ENCODE peak calls at places on chromosomes 7 and 10, in nine cellular contexts. B, T, L, R, H, Y, F, N and Z are unnamed samples.

GRCh38 chr10:102452672-102453340 is 1.5 kb upstream of the C10orf95 start:
- DNase-seq in B (no peak), T (no peak), L (no peak), R (no peak), H (no peak), Y (peak; percentile 55), F (peak; percentile 8), N (no peak), Z (peak; percentile 56)

GRCh38 chr7:45130910-45131309 is 19.4 kb upstream of the TBRG4 start:
- DNase-seq in B (no peak), T (no peak), L (no peak), R (no peak), H (no peak), Y (no peak), F (no peak), N (no peak), Z (no peak)

GRCh38 chr7:143384148-143384547 is 3.0 kb downstream of the ZYX start:
- DNase-seq in B (no peak), T (no peak), L (no peak), R (no peak), H (no peak), Y (peak; percentile 66), F (no peak), N (peak; percentile 74), Z (peak; percentile 58)

GRCh38 chr7:39300276-39300675 is 265.9 kb upstream of the YAE1 start:
- DNase-seq in B (no peak), T (no peak), L (no peak), R (no peak), H (no peak), Y (no peak), F (no peak), N (no peak), Z (no peak)

GRCh38 chr7:7884855-7885254 is 83.7 kb upstream of the GLCCI1 start:
- DNase-seq in B (no peak), T (peak; percentile 1), L (no peak), R (no peak), H (no peak), Y (peak; percentile 57), F (no peak), N (no peak), Z (peak; percentile 19)

GRCh38 chr10:69802424-69803161 is 887 bp downstream of the COL13A1 start:
- DNase-seq in B (no peak), T (no peak), L (peak; percentile 86), R (no peak), H (no peak), Y (peak; percentile 56), F (peak; percentile 39), N (peak; percentile 74), Z (peak; percentile 65)

GRCh38 chr10:71726673-71727428 is 7.3 kb upstream of the C10orf105 start:
- DNase-seq in B (no peak), T (no peak), L (no peak), R (no peak), H (no peak), Y (no peak), F (no peak), N (no peak), Z (no peak)

GRCh38 chr7:103718482-103719415 is 270.7 kb downstream of the RELN start:
- DNase-seq in B (no peak), T (no peak), L (no peak), R (no peak), H (no peak), Y (peak; percentile 23), F (peak; percentile 14), N (no peak), Z (peak; percentile 30)

GRCh38 chr10:49025347-49025983 is 85.8 kb upstream of the LRRC18 start:
- DNase-seq in B (no peak), T (no peak), L (no peak), R (no peak), H (no peak), Y (no peak), F (no peak), N (no peak), Z (no peak)

GRCh38 chr10:123507298-123507697 is 158.9 kb upstream of the GPR26 start:
- DNase-seq in B (no peak), T (no peak), L (no peak), R (no peak), H (no peak), Y (no peak), F (no peak), N (no peak), Z (no peak)

GRCh38 chr10:57898231-57898630 is 369.5 kb downstream of the IPMK start:
- DNase-seq in B (no peak), T (no peak), L (no peak), R (no peak), H (no peak), Y (no peak), F (peak; percentile 50), N (no peak), Z (no peak)

GRCh38 chr7:15972767-15973362 is 286.4 kb upstream of the MEOX2 start:
- DNase-seq in B (no peak), T (no peak), L (no peak), R (peak; percentile 14), H (no peak), Y (peak; percentile 70), F (no peak), N (no peak), Z (peak; percentile 57)

GRCh38 chr10:122678266-122678665 is 21.4 kb downstream of the C10orf120 start:
- DNase-seq in B (no peak), T (no peak), L (no peak), R (no peak), H (no peak), Y (no peak), F (no peak), N (no peak), Z (no peak)

GRCh38 chr10:77983384-77984341 is 45.7 kb downstream of the POLR3A start:
- DNase-seq in B (no peak), T (peak; percentile 50), L (no peak), R (peak; percentile 23), H (no peak), Y (peak; percentile 61), F (no peak), N (peak; percentile 34), Z (peak; percentile 44)

GRCh38 chr10:43683451-43684197 is 34.9 kb upstream of the ZNF32 start:
- DNase-seq in B (no peak), T (no peak), L (peak; percentile 37), R (no peak), H (no peak), Y (peak; percentile 13), F (peak; percentile 17), N (no peak), Z (no peak)

GRCh38 chr10:126277177-126277576 is 111.1 kb downstream of the ADAM12 start:
- DNase-seq in B (no peak), T (no peak), L (no peak), R (no peak), H (no peak), Y (no peak), F (no peak), N (no peak), Z (no peak)
- H3K4me3 ChIP-seq in B (no peak overlapping the region), T (no peak overlapping the region), L (no peak overlapping the region), R (no peak overlapping the region), H (no peak overlapping the region), Y (no peak overlapping the region), F (no peak overlapping the region), N (no peak overlapping the region), Z (no peak overlapping the region)

DNA sequence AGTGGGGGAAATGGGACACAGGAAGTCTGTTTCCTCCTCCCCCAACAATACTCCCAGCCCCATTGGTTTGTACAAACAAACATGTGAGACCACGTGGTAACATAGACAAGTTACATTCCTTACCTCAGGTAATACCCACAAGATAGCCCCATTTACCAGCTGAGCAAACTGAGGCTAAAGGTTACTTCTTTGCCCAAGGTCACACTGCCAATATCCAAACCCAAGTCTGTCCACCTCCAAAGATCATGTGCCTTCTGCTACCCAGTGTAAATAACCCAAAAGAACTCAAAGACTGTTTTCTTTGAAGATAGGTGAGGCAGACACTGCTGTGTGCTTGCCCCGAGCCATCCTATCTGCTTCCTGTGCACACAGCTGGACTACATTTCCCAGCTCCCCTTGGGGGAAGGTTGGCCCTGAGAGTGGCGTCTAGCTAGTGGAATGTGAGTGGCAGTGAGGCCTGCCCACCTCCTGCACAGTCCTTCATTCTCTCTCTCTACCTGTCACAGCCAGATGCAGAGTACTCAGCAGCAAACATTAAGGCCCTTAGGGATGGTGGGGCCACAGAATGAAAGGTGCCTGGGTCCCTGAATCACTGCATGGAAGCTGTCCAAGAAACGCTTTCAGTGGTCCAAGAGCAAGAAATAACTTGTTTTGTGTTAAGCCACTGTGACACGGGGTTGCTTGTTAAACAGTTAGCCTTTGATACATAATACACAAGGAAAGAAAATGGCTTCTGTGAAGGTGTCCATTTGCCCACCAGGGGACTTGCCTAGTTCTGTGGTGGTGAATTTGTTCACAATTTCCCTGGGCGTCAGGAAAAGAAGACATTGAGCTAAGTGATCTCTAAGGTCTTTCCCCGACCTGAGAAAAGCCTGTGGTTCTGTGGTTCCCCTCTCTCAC is 257.7 kb upstream of the NFE2L3 start:
- DNase-seq in B (no peak), T (no peak), L (peak; percentile 34), R (no peak), H (no peak), Y (no peak), F (no peak), N (no peak), Z (peak; percentile 5)
- H3K4me3 ChIP-seq in B (no peak overlapping the region), T (no peak overlapping the region), L (no peak overlapping the region), R (no peak overlapping the region), H (no peak overlapping the region), Y (no peak overlapping the region), F (no peak overlapping the region), N (no peak overlapping the region), Z (no peak overlapping the region)

DNA sequence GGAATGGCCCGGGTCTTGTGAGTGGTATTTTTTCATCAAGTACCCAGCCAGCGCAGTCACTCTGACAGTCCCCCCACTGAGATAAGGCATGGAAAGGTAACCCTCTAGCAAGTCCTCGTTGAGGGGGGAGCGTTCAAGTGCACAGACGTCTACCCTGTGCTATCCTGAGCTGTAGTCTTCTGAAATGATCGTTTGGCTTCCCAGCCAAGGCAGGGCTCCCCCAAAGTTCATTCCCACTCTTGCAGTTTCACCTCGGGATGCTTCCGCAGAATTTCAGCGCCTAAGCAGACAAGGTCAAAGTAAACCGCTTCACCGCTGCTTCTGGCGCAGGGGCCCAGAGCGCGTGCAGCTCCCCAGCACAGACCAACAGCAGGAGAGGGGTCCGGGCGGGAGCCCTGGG is 1.8 kb downstream of the INSYN2A start:
- DNase-seq in B (no peak), T (no peak), L (no peak), R (no peak), H (no peak), Y (no peak), F (no peak), N (no peak), Z (no peak)
- H3K4me3 ChIP-seq in B (no peak overlapping the region), T (no peak overlapping the region), L (peak overlapping the region; percentile 38), R (no peak overlapping the region), H (peak overlapping the region; percentile 51), Y (no peak overlapping the region), F (no peak overlapping the region), N (peak overlapping the region; percentile 51), Z (no peak overlapping the region)

DNA sequence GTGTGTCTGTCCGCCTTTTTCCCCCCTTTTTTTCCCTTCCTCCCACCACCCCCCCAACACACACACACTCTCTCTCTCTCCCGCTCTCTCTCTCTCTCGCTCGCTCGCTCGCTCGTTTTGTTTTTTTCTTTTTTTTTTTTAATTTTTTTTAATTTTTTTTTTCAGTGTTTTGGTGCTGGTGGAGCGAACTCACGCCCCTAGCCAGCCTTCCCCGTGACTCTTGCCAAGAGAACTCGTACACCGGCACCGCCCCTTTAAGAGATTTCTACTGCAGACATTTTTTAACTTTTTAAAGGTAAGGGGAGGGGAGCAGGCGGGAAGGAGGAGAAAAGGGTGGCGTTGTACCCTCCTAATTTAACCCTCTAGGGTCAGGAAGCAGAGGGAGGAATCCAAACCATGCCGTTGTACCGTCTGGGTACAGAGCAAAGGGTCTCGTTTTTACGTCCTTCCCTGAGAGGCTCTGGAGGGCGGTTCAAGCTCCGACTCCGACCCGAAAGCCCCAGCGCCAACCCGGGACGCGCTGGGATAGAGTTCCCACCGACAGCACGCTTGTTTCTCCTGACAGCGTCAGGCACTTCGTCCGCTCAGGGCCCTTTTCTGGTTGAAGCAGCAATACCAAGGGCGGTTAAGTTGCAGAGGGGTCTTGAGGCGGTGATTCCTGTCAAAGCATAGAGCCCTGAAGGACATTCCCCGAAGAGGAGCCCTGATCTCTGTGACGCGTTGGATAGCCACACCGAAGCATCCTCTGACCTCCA is 397 bp upstream of the HPSE2 start:
- DNase-seq in B (no peak), T (no peak), L (peak; percentile 72), R (no peak), H (no peak), Y (no peak), F (no peak), N (no peak), Z (no peak)
- H3K4me3 ChIP-seq in B (no peak overlapping the region), T (no peak overlapping the region), L (peak overlapping the region; percentile 36), R (no peak overlapping the region), H (no peak overlapping the region), Y (no peak overlapping the region), F (no peak overlapping the region), N (peak overlapping the region; percentile 57), Z (no peak overlapping the region)